ENCODE peak calls at places on chromosome 16, in eight cellular contexts. One of them, this sample, is unnamed.

GRCh38 chr16:74561626-74562025 is 45.3 kb downstream of the GLG1 start:
- DNase-seq in cardiac muscle cell: no peak
- DNase-seq in RWPE1: no peak
- DNase-seq in stomach: no peak
- DNase-seq in lung: no peak
- DNase-seq in brain microvascular endothelial cell: no peak
- DNase-seq in HL-60: no peak
- DNase-seq in B cell: no peak
- DNase-seq in this sample: no peak

GRCh38 chr16:85211247-85211910 is 99.1 kb upstream of the CIBAR2 start:
- DNase-seq in cardiac muscle cell: peak
- DNase-seq in RWPE1: no peak
- DNase-seq in stomach: no peak
- DNase-seq in lung: no peak
- DNase-seq in brain microvascular endothelial cell: peak
- DNase-seq in HL-60: no peak
- DNase-seq in B cell: no peak
- DNase-seq in this sample: no peak

GRCh38 chr16:12471383-12471782 is 332.3 kb downstream of the CPPED1 start:
- DNase-seq in cardiac muscle cell: no peak
- DNase-seq in RWPE1: no peak
- DNase-seq in stomach: no peak
- DNase-seq in lung: no peak
- DNase-seq in brain microvascular endothelial cell: no peak
- DNase-seq in HL-60: no peak
- DNase-seq in B cell: no peak
- DNase-seq in this sample: no peak

GRCh38 chr16:10751291-10751697 is 7.7 kb downstream of the NUBP1 start:
- DNase-seq in cardiac muscle cell: no peak
- DNase-seq in RWPE1: no peak
- DNase-seq in stomach: no peak
- DNase-seq in lung: no peak
- DNase-seq in brain microvascular endothelial cell: no peak
- DNase-seq in HL-60: no peak
- DNase-seq in B cell: no peak
- DNase-seq in this sample: no peak

GRCh38 chr16:73390936-73391335 is 343.0 kb upstream of the ZFHX3 start:
- DNase-seq in cardiac muscle cell: no peak
- DNase-seq in RWPE1: no peak
- DNase-seq in stomach: no peak
- DNase-seq in lung: no peak
- DNase-seq in brain microvascular endothelial cell: peak
- DNase-seq in HL-60: no peak
- DNase-seq in B cell: no peak
- DNase-seq in this sample: no peak

GRCh38 chr16:86545927-86546637 is 9.0 kb downstream of the MTHFSD start:
- DNase-seq in cardiac muscle cell: no peak
- DNase-seq in RWPE1: no peak
- DNase-seq in stomach: no peak
- DNase-seq in lung: no peak
- DNase-seq in brain microvascular endothelial cell: no peak
- DNase-seq in HL-60: no peak
- DNase-seq in B cell: no peak
- DNase-seq in this sample: no peak

GRCh38 chr16:87740441-87740840 is 25.3 kb downstream of the KLHDC4 start:
- DNase-seq in cardiac muscle cell: peak
- DNase-seq in RWPE1: no peak
- DNase-seq in stomach: no peak
- DNase-seq in lung: no peak
- DNase-seq in brain microvascular endothelial cell: peak
- DNase-seq in HL-60: no peak
- DNase-seq in B cell: no peak
- DNase-seq in this sample: no peak

GRCh38 chr16:89007371-89008249 is 30.6 kb upstream of the CBFA2T3 start:
- DNase-seq in cardiac muscle cell: no peak
- DNase-seq in RWPE1: no peak
- DNase-seq in stomach: no peak
- DNase-seq in lung: no peak
- DNase-seq in brain microvascular endothelial cell: no peak
- DNase-seq in HL-60: no peak
- DNase-seq in B cell: no peak
- DNase-seq in this sample: no peak

GRCh38 chr16:35144212-35144932 is 1685.0 kb downstream of the TP53TG3F start:
- DNase-seq in cardiac muscle cell: no peak
- DNase-seq in RWPE1: no peak
- DNase-seq in stomach: no peak
- DNase-seq in lung: no peak
- DNase-seq in brain microvascular endothelial cell: no peak
- DNase-seq in HL-60: no peak
- DNase-seq in B cell: no peak
- DNase-seq in this sample: no peak

GRCh38 chr16:28061702-28062101 is 1.8 kb downstream of the GSG1L start:
- DNase-seq in cardiac muscle cell: no peak
- DNase-seq in RWPE1: no peak
- DNase-seq in stomach: no peak
- DNase-seq in lung: no peak
- DNase-seq in brain microvascular endothelial cell: no peak
- DNase-seq in HL-60: no peak
- DNase-seq in B cell: no peak
- DNase-seq in this sample: no peak

GRCh38 chr16:87325480-87325879 is 8.3 kb upstream of the C16orf95 start:
- DNase-seq in cardiac muscle cell: no peak
- DNase-seq in RWPE1: no peak
- DNase-seq in stomach: no peak
- DNase-seq in lung: no peak
- DNase-seq in brain microvascular endothelial cell: no peak
- DNase-seq in HL-60: no peak
- DNase-seq in B cell: no peak
- DNase-seq in this sample: no peak

GRCh38 chr16:70466812-70467090 is 12.4 kb downstream of the FCSK start:
- DNase-seq in cardiac muscle cell: peak
- DNase-seq in RWPE1: no peak
- DNase-seq in stomach: no peak
- DNase-seq in lung: no peak
- DNase-seq in brain microvascular endothelial cell: no peak
- DNase-seq in HL-60: no peak
- DNase-seq in B cell: no peak
- DNase-seq in this sample: no peak

GRCh38 chr16:12009462-12009861 is 32.9 kb downstream of the SNX29 start:
- DNase-seq in cardiac muscle cell: no peak
- DNase-seq in RWPE1: no peak
- DNase-seq in stomach: no peak
- DNase-seq in lung: no peak
- DNase-seq in brain microvascular endothelial cell: no peak
- DNase-seq in HL-60: peak
- DNase-seq in B cell: no peak
- DNase-seq in this sample: no peak

GRCh38 chr16:80015566-80015965 is 415.0 kb upstream of the MAF start:
- DNase-seq in cardiac muscle cell: no peak
- DNase-seq in RWPE1: no peak
- DNase-seq in stomach: no peak
- DNase-seq in lung: no peak
- DNase-seq in brain microvascular endothelial cell: peak
- DNase-seq in HL-60: no peak
- DNase-seq in B cell: no peak
- DNase-seq in this sample: no peak

GRCh38 chr16:84484579-84485254 is 19.7 kb downstream of the MEAK7 start:
- DNase-seq in cardiac muscle cell: peak
- DNase-seq in RWPE1: no peak
- DNase-seq in stomach: peak
- DNase-seq in lung: peak
- DNase-seq in brain microvascular endothelial cell: peak
- DNase-seq in HL-60: peak
- DNase-seq in B cell: no peak
- DNase-seq in this sample: no peak

GRCh38 chr16:9630985-9631384 is 539.5 kb downstream of the HAPSTR1 start:
- DNase-seq in cardiac muscle cell: no peak
- DNase-seq in RWPE1: no peak
- DNase-seq in stomach: no peak
- DNase-seq in lung: no peak
- DNase-seq in brain microvascular endothelial cell: no peak
- DNase-seq in HL-60: no peak
- DNase-seq in B cell: no peak
- DNase-seq in this sample: no peak

GRCh38 chr16:69338557-69339288 is 641 bp downstream of the COG8 start:
- DNase-seq in cardiac muscle cell: no peak
- DNase-seq in RWPE1: no peak
- DNase-seq in stomach: no peak
- DNase-seq in lung: no peak
- DNase-seq in brain microvascular endothelial cell: no peak
- DNase-seq in HL-60: no peak
- DNase-seq in B cell: peak
- DNase-seq in this sample: no peak

GRCh38 chr16:57764341-57765159 is 29.0 kb downstream of the KATNB1 start:
- DNase-seq in cardiac muscle cell: peak
- DNase-seq in RWPE1: peak
- DNase-seq in stomach: no peak
- DNase-seq in lung: no peak
- DNase-seq in brain microvascular endothelial cell: peak
- DNase-seq in HL-60: no peak
- DNase-seq in B cell: no peak
- DNase-seq in this sample: peak

GRCh38 chr16:22692034-22692433 is 121.9 kb upstream of the HS3ST2 start:
- DNase-seq in cardiac muscle cell: no peak
- DNase-seq in RWPE1: no peak
- DNase-seq in stomach: no peak
- DNase-seq in lung: no peak
- DNase-seq in brain microvascular endothelial cell: no peak
- DNase-seq in HL-60: no peak
- DNase-seq in B cell: no peak
- DNase-seq in this sample: no peak

GRCh38 chr16:67941469-67942199 is 2.3 kb downstream of the LCAT start:
- DNase-seq in cardiac muscle cell: no peak
- DNase-seq in RWPE1: no peak
- DNase-seq in stomach: no peak
- DNase-seq in lung: no peak
- DNase-seq in brain microvascular endothelial cell: no peak
- DNase-seq in HL-60: no peak
- DNase-seq in B cell: no peak
- DNase-seq in this sample: no peak

GRCh38 chr16:4390266-4391260 is 18.9 kb downstream of the VASN start:
- DNase-seq in cardiac muscle cell: no peak
- DNase-seq in RWPE1: no peak
- DNase-seq in stomach: no peak
- DNase-seq in lung: no peak
- DNase-seq in brain microvascular endothelial cell: no peak
- DNase-seq in HL-60: no peak
- DNase-seq in B cell: no peak
- DNase-seq in this sample: no peak
- TF ChIP-seq CTCF in cardiac muscle cell: no peak
- TF ChIP-seq CTCF in RWPE1: no peak
- TF ChIP-seq CTCF in stomach: no peak
- TF ChIP-seq CTCF in lung: no peak
- TF ChIP-seq CTCF in brain microvascular endothelial cell: peak
- TF ChIP-seq CTCF in HL-60: no peak
- TF ChIP-seq CTCF in B cell: no peak
- TF ChIP-seq CTCF in this sample: no peak

GRCh38 chr16:62966626-62967025 is 930.4 kb upstream of the CDH8 start:
- DNase-seq in cardiac muscle cell: no peak
- DNase-seq in RWPE1: no peak
- DNase-seq in stomach: no peak
- DNase-seq in lung: no peak
- DNase-seq in brain microvascular endothelial cell: no peak
- DNase-seq in HL-60: no peak
- DNase-seq in B cell: no peak
- DNase-seq in this sample: no peak
- TF ChIP-seq CTCF in cardiac muscle cell: no peak
- TF ChIP-seq CTCF in RWPE1: no peak
- TF ChIP-seq CTCF in stomach: no peak
- TF ChIP-seq CTCF in lung: no peak
- TF ChIP-seq CTCF in brain microvascular endothelial cell: no peak
- TF ChIP-seq CTCF in HL-60: no peak
- TF ChIP-seq CTCF in B cell: no peak
- TF ChIP-seq CTCF in this sample: no peak

DNA sequence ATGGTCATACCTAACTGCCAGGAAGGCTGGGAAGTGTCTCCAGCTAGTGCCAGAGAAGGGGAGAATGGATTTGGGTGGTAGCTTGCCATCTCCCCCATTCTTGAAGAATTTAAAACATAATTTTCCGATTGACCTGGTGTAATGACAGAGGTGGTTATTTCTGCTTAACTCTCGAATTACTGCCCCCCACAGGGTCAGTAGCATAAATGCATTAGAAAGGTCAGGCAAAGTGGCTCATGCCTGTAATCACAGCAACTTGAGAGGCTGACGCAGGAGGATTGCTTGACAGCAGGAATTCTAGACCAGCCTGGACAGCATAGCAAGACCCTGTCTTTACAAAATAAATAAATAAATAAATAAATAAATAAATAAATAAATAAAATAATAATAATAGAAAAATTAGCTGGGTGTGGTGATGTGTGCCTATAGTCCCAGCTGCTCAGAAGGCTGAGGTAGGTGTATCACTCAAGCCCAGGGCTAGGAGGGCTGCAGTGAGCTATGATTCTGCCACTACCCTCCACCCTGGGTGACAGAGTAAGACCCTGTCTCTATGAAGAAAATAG is 27.5 kb downstream of the TMC7 start:
- DNase-seq in cardiac muscle cell: no peak
- DNase-seq in RWPE1: no peak
- DNase-seq in stomach: no peak
- DNase-seq in lung: no peak
- DNase-seq in brain microvascular endothelial cell: no peak
- DNase-seq in HL-60: no peak
- DNase-seq in B cell: no peak
- DNase-seq in this sample: no peak
- TF ChIP-seq CTCF in cardiac muscle cell: no peak
- TF ChIP-seq CTCF in RWPE1: no peak
- TF ChIP-seq CTCF in stomach: no peak
- TF ChIP-seq CTCF in lung: no peak
- TF ChIP-seq CTCF in brain microvascular endothelial cell: peak
- TF ChIP-seq CTCF in HL-60: no peak
- TF ChIP-seq CTCF in B cell: no peak
- TF ChIP-seq CTCF in this sample: no peak

GRCh38 chr16:1615761-1616160 is 3.6 kb downstream of the CRAMP1 start:
- DNase-seq in cardiac muscle cell: no peak
- DNase-seq in RWPE1: no peak
- DNase-seq in stomach: no peak
- DNase-seq in lung: no peak
- DNase-seq in brain microvascular endothelial cell: no peak
- DNase-seq in HL-60: no peak
- DNase-seq in B cell: no peak
- DNase-seq in this sample: no peak

GRCh38 chr16:1613240-1613639 is 1.1 kb downstream of the CRAMP1 start:
- DNase-seq in cardiac muscle cell: no peak
- DNase-seq in RWPE1: peak
- DNase-seq in stomach: no peak
- DNase-seq in lung: no peak
- DNase-seq in brain microvascular endothelial cell: no peak
- DNase-seq in HL-60: peak
- DNase-seq in B cell: no peak
- DNase-seq in this sample: no peak

GRCh38 chr16:1613728-1614225 is 1.6 kb downstream of the CRAMP1 start:
- DNase-seq in cardiac muscle cell: peak
- DNase-seq in RWPE1: peak
- DNase-seq in stomach: peak
- DNase-seq in lung: no peak
- DNase-seq in brain microvascular endothelial cell: peak
- DNase-seq in HL-60: peak
- DNase-seq in B cell: no peak
- DNase-seq in this sample: no peak

GRCh38 chr16:1612320-1613111 is at the start of gene CRAMP1:
- DNase-seq in cardiac muscle cell: peak
- DNase-seq in RWPE1: peak
- DNase-seq in stomach: no peak
- DNase-seq in lung: no peak
- DNase-seq in brain microvascular endothelial cell: peak
- DNase-seq in HL-60: peak
- DNase-seq in B cell: no peak
- DNase-seq in this sample: peak

GRCh38 chr16:1614226-1615102 is 2.3 kb downstream of the CRAMP1 start:
- DNase-seq in cardiac muscle cell: peak
- DNase-seq in RWPE1: peak
- DNase-seq in stomach: peak
- DNase-seq in lung: no peak
- DNase-seq in brain microvascular endothelial cell: no peak
- DNase-seq in HL-60: peak
- DNase-seq in B cell: no peak
- DNase-seq in this sample: peak
- TF ChIP-seq CTCF in cardiac muscle cell: no peak
- TF ChIP-seq CTCF in RWPE1: no peak
- TF ChIP-seq CTCF in stomach: no peak
- TF ChIP-seq CTCF in lung: no peak
- TF ChIP-seq CTCF in brain microvascular endothelial cell: no peak
- TF ChIP-seq CTCF in HL-60: no peak
- TF ChIP-seq CTCF in B cell: no peak
- TF ChIP-seq CTCF in this sample: no peak